ENCODE peak calls at places on chromosomes 2 and 18, in five cellular contexts. H, K, O, V and A are unnamed samples.

GRCh38 chr2:200077210-200077650 is 121.8 kb downstream of the MAIP1 start:
- DNase-seq in H (no peak), K (no peak), O (no peak), V (peak; percentile 96), A (no peak)

GRCh38 chr2:28055325-28055970 is 164.9 kb downstream of the BABAM2 start:
- DNase-seq in H (no peak), K (no peak), O (no peak), V (peak; percentile 38), A (no peak)

GRCh38 chr2:209387389-209387788 is 36.5 kb upstream of the MAP2 start:
- DNase-seq in H (no peak), K (no peak), O (no peak), V (no peak), A (no peak)

GRCh38 chr2:44770221-44771187 is 171.0 kb upstream of the SIX3 start:
- DNase-seq in H (no peak), K (no peak), O (peak; percentile 7), V (no peak), A (no peak)

GRCh38 chr2:2573658-2574293 is 242.7 kb upstream of the MYT1L start:
- DNase-seq in H (no peak), K (no peak), O (peak; percentile 7), V (no peak), A (no peak)

GRCh38 chr2:162123806-162124758 is 28.0 kb downstream of the GCG start:
- DNase-seq in H (no peak), K (no peak), O (peak; percentile 76), V (peak; percentile 77), A (peak; percentile 56)

GRCh38 chr2:100397117-100397860 is 20.2 kb downstream of the CHST10 start:
- DNase-seq in H (no peak), K (no peak), O (no peak), V (no peak), A (no peak)

GRCh38 chr18:37565985-37566478 is 434 bp upstream of the CELF4 start:
- DNase-seq in H (peak; percentile 65), K (no peak), O (no peak), V (peak; percentile 45), A (no peak)

GRCh38 chr2:8477511-8478132 is 204.2 kb upstream of the ID2 start:
- DNase-seq in H (no peak), K (no peak), O (peak; percentile 88), V (no peak), A (peak; percentile 73)